ENCODE peak calls at places on chromosomes 7 and 10, in four cellular contexts. S is HepG2, T is K562, N is GM12878. J is an unnamed sample.

GRCh38 chr10:29733323-29733722 is 98.6 kb upstream of the SVIL start:
- DNase-seq in S (no peak), T (no peak), N (no peak), J (no peak)

GRCh38 chr7:55053651-55054226 is 34.9 kb downstream of the EGFR start:
- DNase-seq in S (no peak), T (no peak), N (no peak), J (no peak)

GRCh38 chr7:96016056-96016455 is 243.7 kb downstream of the DYNC1I1 start:
- DNase-seq in S (no peak), T (no peak), N (no peak), J (no peak)

GRCh38 chr10:133379801-133380666 is 972 bp downstream of the PAOX start:
- DNase-seq in S (no peak), T (no peak), N (no peak), J (no peak)

GRCh38 chr7:93117852-93118530 is at the start of gene SAMD9:
- DNase-seq in S (peak), T (peak), N (peak), J (peak)

GRCh38 chr7:139094596-139094995 is 14.9 kb downstream of the ZC3HAV1 start:
- DNase-seq in S (no peak), T (no peak), N (no peak), J (no peak)

GRCh38 chr10:46992794-46993552 is 81.7 kb downstream of the PTPN20 start:
- DNase-seq in S (peak), T (peak), N (no peak), J (peak)

GRCh38 chr10:95356-96115 is 39.7 kb upstream of the ZMYND11 start:
- DNase-seq in S (no peak), T (no peak), N (no peak), J (no peak)

GRCh38 chr10:47346572-47347302 is 1.4 kb upstream of the RBP3 start:
- DNase-seq in S (no peak), T (no peak), N (no peak), J (no peak)

GRCh38 chr7:101911800-101912705 is 94.6 kb downstream of the CUX1 start:
- DNase-seq in S (peak), T (peak), N (no peak), J (no peak)

GRCh38 chr10:86367339-86367951 is 850 bp upstream of the GRID1 start:
- DNase-seq in S (no peak), T (no peak), N (no peak), J (no peak)

GRCh38 chr7:45242261-45242660 is 84.7 kb downstream of the RAMP3 start:
- DNase-seq in S (no peak), T (no peak), N (no peak), J (no peak)

GRCh38 chr7:47725031-47725780 is 143.3 kb upstream of the TNS3 start:
- DNase-seq in S (peak), T (no peak), N (no peak), J (peak)

GRCh38 chr10:15254808-15255655 is 86.5 kb upstream of the NMT2 start:
- DNase-seq in S (no peak), T (peak), N (no peak), J (no peak)

GRCh38 chr7:35015346-35015859 is 21.9 kb downstream of the DPY19L1 start:
- DNase-seq in S (no peak), T (no peak), N (no peak), J (peak)

GRCh38 chr10:58017719-58018367 is 249.9 kb downstream of the IPMK start:
- DNase-seq in S (no peak), T (no peak), N (no peak), J (peak)

GRCh38 chr10:75350791-75351190 is 50.8 kb downstream of the ZNF503 start:
- DNase-seq in S (no peak), T (no peak), N (no peak), J (no peak)

GRCh38 chr7:100489824-100490223 is 6.1 kb downstream of the NYAP1 start:
- DNase-seq in S (peak), T (peak), N (no peak), J (no peak)
- H3K9ac ChIP-seq in S (no peak), T (no peak), N (no peak), J (no peak)

GRCh38 chr7:141700848-141701371 is 1.1 kb downstream of the DENND11 start:
- DNase-seq in S (no peak), T (no peak), N (no peak), J (no peak)
- TF ChIP-seq MYC in S (no peak), T (no peak), N (no peak), J (no peak)

DNA sequence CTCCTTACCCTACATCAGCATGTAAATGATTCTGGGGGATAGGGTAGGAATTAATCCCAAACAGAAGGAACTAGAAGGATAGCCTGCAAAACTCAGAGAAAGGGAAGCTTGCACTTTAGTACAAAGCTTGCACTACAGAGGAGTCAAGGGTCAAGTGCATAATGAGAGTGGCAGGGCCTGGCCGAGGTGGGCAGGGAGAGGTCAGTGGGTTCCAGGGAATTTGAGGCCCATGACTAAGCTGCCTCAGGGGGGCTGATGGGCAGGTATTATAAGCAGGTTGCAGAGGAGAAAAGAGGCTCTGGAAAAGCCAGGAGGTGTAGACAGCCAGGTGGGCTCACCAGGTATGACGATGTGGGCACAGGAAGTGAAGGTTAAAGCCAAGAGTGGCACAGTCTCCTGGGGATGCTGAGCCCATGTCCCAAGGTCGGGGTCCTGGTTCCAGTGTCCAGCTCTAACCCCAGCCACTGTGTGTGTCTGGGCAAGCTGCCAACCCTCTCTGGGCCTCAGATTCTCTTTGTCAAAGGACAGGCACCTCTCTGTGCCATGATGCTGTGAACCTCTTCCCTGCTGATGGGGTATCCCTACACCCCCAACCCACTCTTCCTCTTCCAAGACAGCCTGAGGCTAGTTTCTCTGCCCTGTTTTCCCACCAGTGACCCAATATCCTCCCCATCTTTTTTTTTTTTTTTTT is 32.0 kb upstream of the ELN start:
- DNase-seq in S (no peak), T (no peak), N (no peak), J (no peak)
- TF ChIP-seq MAX in S (no peak), T (no peak), N (no peak), J (no peak)

GRCh38 chr10:103584216-103585010 is 90.9 kb downstream of the NEURL1 start:
- DNase-seq in S (no peak), T (no peak), N (no peak), J (no peak)
- H3K9ac ChIP-seq in S (no peak), T (no peak), N (no peak), J (no peak)

DNA sequence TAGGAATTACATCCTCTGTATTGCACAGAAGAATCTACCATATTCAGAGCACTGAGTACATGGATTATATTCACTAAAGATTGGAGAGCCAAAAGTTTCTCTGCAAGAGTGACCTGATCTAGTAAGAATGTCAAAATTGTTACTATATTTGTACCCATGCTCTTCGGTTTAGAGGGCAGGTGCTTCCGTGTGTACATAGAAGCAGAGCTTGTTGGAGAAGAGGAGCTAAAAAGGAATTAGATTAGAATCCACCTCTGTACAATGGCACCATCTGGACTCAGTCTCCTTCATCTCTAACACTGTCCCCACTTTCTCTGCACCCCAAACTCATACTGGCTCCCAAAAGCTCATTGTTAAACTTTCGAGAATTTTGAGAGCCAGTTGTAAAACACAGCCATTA is 8.3 kb downstream of the CALD1 start:
- DNase-seq in S (no peak), T (no peak), N (no peak), J (no peak)
- TF ChIP-seq MYC in S (no peak), T (no peak), N (no peak), J (no peak)

GRCh38 chr10:71339796-71340589 is 20.9 kb downstream of the SLC29A3 start:
- DNase-seq in S (peak), T (peak), N (no peak), J (no peak)
- TF ChIP-seq MAX in S (peak), T (no peak), N (no peak), J (no peak)

GRCh38 chr10:110686037-110686436 is 41.9 kb downstream of the RBM20 start:
- DNase-seq in S (no peak), T (no peak), N (no peak), J (no peak)
- H3K9ac ChIP-seq in S (no peak), T (no peak), N (no peak), J (no peak)

J was measured in endothelial cell of umbilical vein.